ENCODE peak calls at places on chromosomes 11 and 22, in five cellular contexts. One of them, this sample, is unnamed.

GRCh38 chr11:117316197-117316961 is at the start of gene BACE1:
- DNase-seq in epithelial cell of esophagus: peak; percentile 74
- DNase-seq in MM.1S: no peak
- DNase-seq in fibroblast of villous mesenchyme: peak; percentile 85
- DNase-seq in AG09309: peak; percentile 56
- DNase-seq in this sample: no peak

GRCh38 chr11:131645237-131645636 is 274.8 kb downstream of the NTM start:
- DNase-seq in epithelial cell of esophagus: no peak
- DNase-seq in MM.1S: no peak
- DNase-seq in fibroblast of villous mesenchyme: no peak
- DNase-seq in AG09309: no peak
- DNase-seq in this sample: no peak

GRCh38 chr11:91396243-91397133 is 828.1 kb upstream of the FAT3 start:
- DNase-seq in epithelial cell of esophagus: peak; percentile 38
- DNase-seq in MM.1S: no peak
- DNase-seq in fibroblast of villous mesenchyme: no peak
- DNase-seq in AG09309: no peak
- DNase-seq in this sample: no peak

GRCh38 chr22:40203568-40203967 is 25.8 kb downstream of the TNRC6B start:
- DNase-seq in epithelial cell of esophagus: no peak
- DNase-seq in MM.1S: peak; percentile 78
- DNase-seq in fibroblast of villous mesenchyme: no peak
- DNase-seq in AG09309: no peak
- DNase-seq in this sample: peak; percentile 53

GRCh38 chr11:75167617-75168016 is 16.7 kb downstream of the SLCO2B1 start:
- DNase-seq in epithelial cell of esophagus: no peak
- DNase-seq in MM.1S: no peak
- DNase-seq in fibroblast of villous mesenchyme: no peak
- DNase-seq in AG09309: no peak
- DNase-seq in this sample: no peak

GRCh38 chr22:30074147-30074546 is 6.1 kb upstream of the HORMAD2 start:
- DNase-seq in epithelial cell of esophagus: no peak
- DNase-seq in MM.1S: no peak
- DNase-seq in fibroblast of villous mesenchyme: no peak
- DNase-seq in AG09309: no peak
- DNase-seq in this sample: no peak

GRCh38 chr11:93840981-93841380 is 9.4 kb downstream of the VSTM5 start:
- DNase-seq in epithelial cell of esophagus: no peak
- DNase-seq in MM.1S: no peak
- DNase-seq in fibroblast of villous mesenchyme: no peak
- DNase-seq in AG09309: no peak
- DNase-seq in this sample: no peak

GRCh38 chr11:111737180-111737876 is 28.9 kb downstream of the PPP2R1B start:
- DNase-seq in epithelial cell of esophagus: no peak
- DNase-seq in MM.1S: no peak
- DNase-seq in fibroblast of villous mesenchyme: no peak
- DNase-seq in AG09309: no peak
- DNase-seq in this sample: no peak

GRCh38 chr22:24707477-24707816 is 67.1 kb downstream of the PIWIL3 start:
- DNase-seq in epithelial cell of esophagus: no peak
- DNase-seq in MM.1S: no peak
- DNase-seq in fibroblast of villous mesenchyme: no peak
- DNase-seq in AG09309: no peak
- DNase-seq in this sample: no peak

GRCh38 chr22:41417622-41418390 is 28.8 kb downstream of the TOB2 start:
- DNase-seq in epithelial cell of esophagus: no peak
- DNase-seq in MM.1S: no peak
- DNase-seq in fibroblast of villous mesenchyme: no peak
- DNase-seq in AG09309: no peak
- DNase-seq in this sample: no peak

GRCh38 chr11:91261513-91261912 is 963.1 kb upstream of the FAT3 start:
- DNase-seq in epithelial cell of esophagus: no peak
- DNase-seq in MM.1S: no peak
- DNase-seq in fibroblast of villous mesenchyme: no peak
- DNase-seq in AG09309: no peak
- DNase-seq in this sample: no peak

GRCh38 chr22:37033605-37034430 is 14.3 kb downstream of the MPST start:
- DNase-seq in epithelial cell of esophagus: no peak
- DNase-seq in MM.1S: no peak
- DNase-seq in fibroblast of villous mesenchyme: no peak
- DNase-seq in AG09309: no peak
- DNase-seq in this sample: no peak

GRCh38 chr22:37037669-37038068 is 13.9 kb upstream of the KCTD17 start:
- DNase-seq in epithelial cell of esophagus: no peak
- DNase-seq in MM.1S: no peak
- DNase-seq in fibroblast of villous mesenchyme: no peak
- DNase-seq in AG09309: no peak
- DNase-seq in this sample: no peak

GRCh38 chr22:37032535-37033460 is 13.3 kb downstream of the MPST start:
- DNase-seq in epithelial cell of esophagus: peak; percentile 96
- DNase-seq in MM.1S: no peak
- DNase-seq in fibroblast of villous mesenchyme: peak; percentile 93
- DNase-seq in AG09309: peak; percentile 57
- DNase-seq in this sample: no peak

GRCh38 chr22:37032134-37032534 is 12.6 kb downstream of the MPST start:
- DNase-seq in epithelial cell of esophagus: peak; percentile 48
- DNase-seq in MM.1S: no peak
- DNase-seq in fibroblast of villous mesenchyme: no peak
- DNase-seq in AG09309: no peak
- DNase-seq in this sample: no peak

GRCh38 chr22:37036655-37037377 is 14.7 kb upstream of the KCTD17 start:
- DNase-seq in epithelial cell of esophagus: no peak
- DNase-seq in MM.1S: no peak
- DNase-seq in fibroblast of villous mesenchyme: no peak
- DNase-seq in AG09309: no peak
- DNase-seq in this sample: no peak
- H3K4me3 ChIP-seq in epithelial cell of esophagus: no peak overlapping the region
- H3K4me3 ChIP-seq in MM.1S: no peak overlapping the region
- H3K4me3 ChIP-seq in fibroblast of villous mesenchyme: no peak overlapping the region
- H3K4me3 ChIP-seq in AG09309: no peak overlapping the region
- H3K4me3 ChIP-seq in this sample: no peak overlapping the region

DNA sequence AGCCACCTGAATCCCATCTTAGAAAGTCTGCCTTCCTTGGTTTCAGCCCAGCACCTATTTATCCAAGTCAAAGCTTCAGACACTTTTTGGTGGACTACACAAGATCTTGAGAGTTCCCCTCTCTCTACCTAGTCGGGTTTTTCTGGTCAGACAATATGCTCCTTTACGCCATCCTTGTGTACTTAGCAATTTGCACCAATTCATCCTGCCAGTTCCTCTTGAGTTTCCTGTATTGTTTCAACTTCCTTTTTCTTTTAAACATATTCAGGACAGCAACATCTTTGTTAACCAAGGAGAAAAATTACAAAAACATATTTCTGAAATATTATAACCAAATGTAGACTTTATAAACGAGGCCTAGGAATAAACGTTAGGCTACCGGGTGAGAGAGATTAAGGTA is 368.2 kb upstream of the CADM1 start:
- DNase-seq in epithelial cell of esophagus: no peak
- DNase-seq in MM.1S: no peak
- DNase-seq in fibroblast of villous mesenchyme: no peak
- DNase-seq in AG09309: no peak
- DNase-seq in this sample: no peak
- H3K4me3 ChIP-seq in epithelial cell of esophagus: no peak overlapping the region
- H3K4me3 ChIP-seq in MM.1S: no peak overlapping the region
- H3K4me3 ChIP-seq in fibroblast of villous mesenchyme: no peak overlapping the region
- H3K4me3 ChIP-seq in AG09309: no peak overlapping the region
- H3K4me3 ChIP-seq in this sample: no peak overlapping the region

DNA sequence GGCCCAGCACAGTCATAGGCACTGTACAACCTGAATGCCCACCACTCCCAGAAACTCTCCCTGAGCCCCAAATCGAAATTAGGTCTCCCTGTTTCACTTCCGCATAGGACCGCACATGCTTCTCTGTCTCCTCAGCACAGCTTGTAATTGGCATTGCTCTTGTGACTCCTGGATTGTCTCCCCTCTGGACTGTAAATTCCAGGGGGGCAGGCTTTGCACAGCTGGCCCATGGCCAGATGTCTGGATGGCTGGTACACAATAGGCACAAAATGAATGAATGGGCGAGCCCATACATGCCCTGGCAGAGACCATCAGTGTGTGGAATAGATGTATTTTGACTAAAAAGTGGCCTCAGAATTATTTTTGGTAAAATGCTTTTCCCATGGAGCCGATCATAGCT is 63.3 kb upstream of the PHF21B start:
- DNase-seq in epithelial cell of esophagus: peak; percentile 29
- DNase-seq in MM.1S: no peak
- DNase-seq in fibroblast of villous mesenchyme: no peak
- DNase-seq in AG09309: no peak
- DNase-seq in this sample: no peak
- H3K4me3 ChIP-seq in epithelial cell of esophagus: no peak overlapping the region
- H3K4me3 ChIP-seq in MM.1S: no peak overlapping the region
- H3K4me3 ChIP-seq in fibroblast of villous mesenchyme: no peak overlapping the region
- H3K4me3 ChIP-seq in AG09309: no peak overlapping the region
- H3K4me3 ChIP-seq in this sample: no peak overlapping the region

DNA sequence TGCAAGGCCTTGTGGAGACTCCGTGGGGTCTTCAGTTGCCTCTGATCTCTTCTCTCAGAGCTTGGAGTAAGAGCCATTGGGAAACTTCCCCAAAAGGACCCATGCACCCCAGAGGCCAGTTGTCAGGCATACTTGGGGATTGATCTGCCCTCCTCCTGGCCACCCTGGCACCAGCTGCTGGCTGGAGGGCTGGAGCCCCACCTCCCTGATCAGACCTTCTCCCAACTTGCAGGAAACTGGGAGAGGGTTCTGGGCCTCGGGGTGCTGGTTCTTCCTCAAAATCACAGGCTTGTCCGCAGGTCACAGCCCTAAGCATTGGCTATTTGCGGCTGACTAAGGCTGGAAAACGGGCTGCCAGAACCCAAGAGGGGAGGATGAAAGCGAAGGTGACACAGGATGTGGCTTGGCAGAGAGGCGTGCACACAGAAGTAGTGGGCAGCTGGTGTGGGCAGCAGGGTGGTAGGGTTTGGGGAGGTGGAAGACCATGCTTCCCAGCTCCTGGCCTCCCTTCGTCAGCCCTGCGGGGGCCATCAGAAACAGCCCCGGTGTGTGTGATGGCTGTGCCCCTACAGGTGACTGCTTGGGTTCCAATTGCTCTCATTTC is 1.3 kb upstream of the DGKZ start:
- DNase-seq in epithelial cell of esophagus: no peak
- DNase-seq in MM.1S: no peak
- DNase-seq in fibroblast of villous mesenchyme: no peak
- DNase-seq in AG09309: no peak
- DNase-seq in this sample: no peak
- H3K4me3 ChIP-seq in epithelial cell of esophagus: peak overlapping the region; percentile 51
- H3K4me3 ChIP-seq in MM.1S: no peak overlapping the region
- H3K4me3 ChIP-seq in fibroblast of villous mesenchyme: no peak overlapping the region
- H3K4me3 ChIP-seq in AG09309: no peak overlapping the region
- H3K4me3 ChIP-seq in this sample: no peak overlapping the region

GRCh38 chr22:46052801-46053562 is 76.0 kb upstream of the WNT7B start:
- DNase-seq in epithelial cell of esophagus: peak; percentile 66
- DNase-seq in MM.1S: peak; percentile 81
- DNase-seq in fibroblast of villous mesenchyme: peak; percentile 59
- DNase-seq in AG09309: no peak
- DNase-seq in this sample: no peak

GRCh38 chr22:46055176-46055850 is 78.4 kb upstream of the WNT7B start:
- DNase-seq in epithelial cell of esophagus: no peak
- DNase-seq in MM.1S: no peak
- DNase-seq in fibroblast of villous mesenchyme: no peak
- DNase-seq in AG09309: no peak
- DNase-seq in this sample: no peak

GRCh38 chr22:46054878-46055158 is 77.9 kb upstream of the WNT7B start:
- DNase-seq in epithelial cell of esophagus: no peak
- DNase-seq in MM.1S: no peak
- DNase-seq in fibroblast of villous mesenchyme: no peak
- DNase-seq in AG09309: no peak
- DNase-seq in this sample: no peak

GRCh38 chr22:46053563-46054090 is 76.7 kb upstream of the WNT7B start:
- DNase-seq in epithelial cell of esophagus: peak; percentile 79
- DNase-seq in MM.1S: peak; percentile 80
- DNase-seq in fibroblast of villous mesenchyme: peak; percentile 70
- DNase-seq in AG09309: no peak
- DNase-seq in this sample: no peak

DNA sequence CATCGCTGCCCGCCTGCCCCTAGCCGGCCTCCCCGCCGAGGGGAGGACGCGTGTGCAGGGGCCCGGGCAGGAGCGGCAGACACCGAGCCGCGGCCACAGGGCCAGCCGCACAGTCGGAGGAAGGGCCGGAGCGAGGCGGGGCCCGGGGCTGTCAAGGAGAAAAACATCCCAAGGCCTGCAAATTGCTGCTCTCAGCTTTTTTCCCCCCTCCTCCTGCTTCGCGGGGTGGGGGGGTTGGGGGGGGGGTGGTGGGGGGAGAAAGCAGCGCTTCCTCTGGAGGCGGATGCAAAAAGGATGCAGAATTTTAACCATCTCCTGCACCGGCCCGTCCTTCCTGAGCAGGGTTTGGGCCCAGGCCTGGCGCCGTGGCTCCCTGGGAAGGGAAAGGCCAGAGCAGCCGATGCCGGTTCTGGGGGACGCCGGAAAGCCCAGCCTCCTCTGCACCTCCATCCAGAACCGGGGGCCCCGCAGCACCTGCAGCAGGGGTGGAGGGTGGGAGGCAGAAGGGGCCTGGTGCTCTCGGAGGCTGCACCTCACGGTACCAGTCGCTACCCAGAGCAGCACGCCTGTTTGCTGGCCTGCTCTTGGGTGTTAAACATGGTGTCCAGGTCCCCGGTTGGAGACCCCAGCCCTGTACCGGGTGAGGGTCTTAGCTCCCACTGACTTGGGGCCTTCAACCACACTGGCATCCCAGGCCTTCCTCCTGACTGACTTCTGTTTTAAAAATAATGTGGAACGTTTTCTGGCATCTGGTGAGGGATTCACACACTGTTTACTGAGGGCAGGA is 77.3 kb upstream of the WNT7B start:
- DNase-seq in epithelial cell of esophagus: peak; percentile 54
- DNase-seq in MM.1S: peak; percentile 82
- DNase-seq in fibroblast of villous mesenchyme: peak; percentile 82
- DNase-seq in AG09309: no peak
- DNase-seq in this sample: no peak
- H3K4me3 ChIP-seq in epithelial cell of esophagus: peak overlapping the region; percentile 68
- H3K4me3 ChIP-seq in MM.1S: peak overlapping the region; percentile 77
- H3K4me3 ChIP-seq in fibroblast of villous mesenchyme: peak overlapping the region; percentile 64
- H3K4me3 ChIP-seq in AG09309: peak overlapping the region; percentile 75
- H3K4me3 ChIP-seq in this sample: peak overlapping the region; percentile 57

GRCh38 chr22:46613606-46613997 is 6.6 kb upstream of the GRAMD4 start:
- DNase-seq in epithelial cell of esophagus: no peak
- DNase-seq in MM.1S: peak; percentile 36
- DNase-seq in fibroblast of villous mesenchyme: peak; percentile 24
- DNase-seq in AG09309: no peak
- DNase-seq in this sample: peak; percentile 51
- H3K4me3 ChIP-seq in epithelial cell of esophagus: no peak overlapping the region
- H3K4me3 ChIP-seq in MM.1S: peak overlapping the region; percentile 59
- H3K4me3 ChIP-seq in fibroblast of villous mesenchyme: no peak overlapping the region
- H3K4me3 ChIP-seq in AG09309: no peak overlapping the region
- H3K4me3 ChIP-seq in this sample: peak overlapping the region; percentile 71

This sample was measured in Jurkat, Clone E6-1.